ENCODE peak calls at places on chromosomes 16 and 17, in nine cellular contexts. One of them, this sample, is unnamed.

GRCh38 chr16:4140652-4141051 is 24.4 kb upstream of the ADCY9 start:
- DNase-seq in body of pancreas: no peak
- DNase-seq in lower leg skin: no peak
- DNase-seq in NB4: no peak
- DNase-seq in heart left ventricle: no peak
- DNase-seq in breast epithelium: no peak
- DNase-seq in adrenal gland: no peak
- DNase-seq in uterus: no peak
- DNase-seq in H1: no peak
- DNase-seq in this sample: no peak

GRCh38 chr17:27996157-27997043 is 46.1 kb upstream of the NLK start:
- DNase-seq in lower leg skin: no peak
- DNase-seq in body of pancreas: no peak
- DNase-seq in heart left ventricle: no peak
- DNase-seq in breast epithelium: no peak
- DNase-seq in NB4: no peak
- DNase-seq in adrenal gland: no peak
- DNase-seq in H1: no peak
- DNase-seq in uterus: no peak
- DNase-seq in this sample: no peak

GRCh38 chr17:79741751-79742588 is 11.2 kb downstream of the ENPP7 start:
- DNase-seq in adrenal gland: peak
- DNase-seq in NB4: peak
- DNase-seq in uterus: peak
- DNase-seq in breast epithelium: peak
- DNase-seq in lower leg skin: peak
- DNase-seq in heart left ventricle: peak
- DNase-seq in H1: peak
- DNase-seq in body of pancreas: peak
- DNase-seq in this sample: peak

GRCh38 chr16:48279199-48279598 is 31.9 kb upstream of the ABCC11 start:
- DNase-seq in uterus: no peak
- DNase-seq in breast epithelium: no peak
- DNase-seq in lower leg skin: no peak
- DNase-seq in adrenal gland: no peak
- DNase-seq in heart left ventricle: no peak
- DNase-seq in NB4: no peak
- DNase-seq in H1: no peak
- DNase-seq in body of pancreas: no peak
- DNase-seq in this sample: no peak

GRCh38 chr17:78116411-78116810 is 12.1 kb downstream of the TMC6 start:
- DNase-seq in lower leg skin: no peak
- DNase-seq in heart left ventricle: no peak
- DNase-seq in adrenal gland: no peak
- DNase-seq in NB4: no peak
- DNase-seq in body of pancreas: no peak
- DNase-seq in uterus: no peak
- DNase-seq in H1: no peak
- DNase-seq in breast epithelium: no peak
- DNase-seq in this sample: no peak

GRCh38 chr17:55446581-55447205 is 25.1 kb upstream of the MMD start:
- DNase-seq in breast epithelium: no peak
- DNase-seq in NB4: no peak
- DNase-seq in uterus: no peak
- DNase-seq in heart left ventricle: no peak
- DNase-seq in body of pancreas: no peak
- DNase-seq in adrenal gland: no peak
- DNase-seq in lower leg skin: no peak
- DNase-seq in H1: no peak
- DNase-seq in this sample: no peak

GRCh38 chr17:39739885-39740356 is 2.2 kb downstream of the GRB7 start:
- DNase-seq in breast epithelium: no peak
- DNase-seq in body of pancreas: peak
- DNase-seq in H1: no peak
- DNase-seq in uterus: no peak
- DNase-seq in heart left ventricle: no peak
- DNase-seq in adrenal gland: no peak
- DNase-seq in NB4: no peak
- DNase-seq in lower leg skin: no peak
- DNase-seq in this sample: no peak

GRCh38 chr16:12395266-12395665 is 408.4 kb downstream of the CPPED1 start:
- DNase-seq in adrenal gland: no peak
- DNase-seq in body of pancreas: peak
- DNase-seq in lower leg skin: no peak
- DNase-seq in uterus: no peak
- DNase-seq in NB4: no peak
- DNase-seq in breast epithelium: no peak
- DNase-seq in H1: no peak
- DNase-seq in heart left ventricle: no peak
- DNase-seq in this sample: no peak

GRCh38 chr16:89400740-89401139 is 89.6 kb downstream of the ANKRD11 start:
- DNase-seq in body of pancreas: no peak
- DNase-seq in breast epithelium: no peak
- DNase-seq in NB4: no peak
- DNase-seq in uterus: no peak
- DNase-seq in H1: no peak
- DNase-seq in adrenal gland: no peak
- DNase-seq in lower leg skin: no peak
- DNase-seq in heart left ventricle: no peak
- DNase-seq in this sample: no peak

GRCh38 chr17:43534909-43535308 is 11.2 kb downstream of the ETV4 start:
- DNase-seq in heart left ventricle: no peak
- DNase-seq in breast epithelium: no peak
- DNase-seq in NB4: no peak
- DNase-seq in lower leg skin: no peak
- DNase-seq in body of pancreas: no peak
- DNase-seq in H1: no peak
- DNase-seq in adrenal gland: no peak
- DNase-seq in uterus: no peak
- DNase-seq in this sample: no peak

GRCh38 chr17:59397316-59398073 is 66.0 kb downstream of the YPEL2 start:
- DNase-seq in H1: no peak
- DNase-seq in NB4: no peak
- DNase-seq in adrenal gland: no peak
- DNase-seq in heart left ventricle: no peak
- DNase-seq in breast epithelium: no peak
- DNase-seq in body of pancreas: no peak
- DNase-seq in uterus: no peak
- DNase-seq in lower leg skin: no peak
- DNase-seq in this sample: no peak

GRCh38 chr16:53695070-53695469 is 8.6 kb downstream of the RPGRIP1L start:
- DNase-seq in lower leg skin: no peak
- DNase-seq in adrenal gland: no peak
- DNase-seq in breast epithelium: no peak
- DNase-seq in heart left ventricle: no peak
- DNase-seq in H1: no peak
- DNase-seq in NB4: no peak
- DNase-seq in body of pancreas: no peak
- DNase-seq in uterus: no peak
- DNase-seq in this sample: no peak

GRCh38 chr17:78316867-78317816 is 42.7 kb downstream of the SOCS3 start:
- DNase-seq in lower leg skin: no peak
- DNase-seq in body of pancreas: peak
- DNase-seq in heart left ventricle: no peak
- DNase-seq in H1: peak
- DNase-seq in uterus: no peak
- DNase-seq in adrenal gland: no peak
- DNase-seq in breast epithelium: no peak
- DNase-seq in NB4: peak
- DNase-seq in this sample: peak

GRCh38 chr16:9821331-9821730 is 360.9 kb downstream of the GRIN2A start:
- DNase-seq in H1: no peak
- DNase-seq in adrenal gland: no peak
- DNase-seq in body of pancreas: no peak
- DNase-seq in heart left ventricle: no peak
- DNase-seq in NB4: no peak
- DNase-seq in lower leg skin: no peak
- DNase-seq in uterus: no peak
- DNase-seq in breast epithelium: no peak
- DNase-seq in this sample: no peak

DNA sequence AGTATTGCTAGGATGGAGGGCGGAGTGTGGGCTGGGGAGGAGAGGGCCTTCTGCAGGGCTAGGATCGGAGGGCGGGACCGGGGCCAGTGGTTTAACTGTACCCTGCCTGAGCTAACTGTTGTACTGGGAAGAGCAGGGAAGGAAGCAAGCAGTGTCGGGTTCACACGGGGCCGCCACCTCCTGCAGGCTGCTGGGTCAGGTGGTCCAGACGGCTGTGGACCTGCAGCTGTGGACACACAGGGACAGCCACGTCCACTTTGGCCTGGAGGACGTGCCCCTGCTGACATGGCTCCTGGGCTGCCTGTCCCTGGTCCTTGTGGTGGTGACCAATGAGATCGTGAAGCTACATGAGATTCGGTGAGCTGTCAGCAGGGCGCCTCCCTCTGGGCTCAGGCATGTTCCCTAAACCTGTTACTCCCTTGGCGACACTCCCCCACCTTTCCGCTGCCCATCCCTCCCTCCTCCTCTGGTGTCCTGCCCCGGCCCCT is 16.6 kb downstream of the CASKIN2 start:
- DNase-seq in body of pancreas: no peak
- DNase-seq in H1: no peak
- DNase-seq in breast epithelium: no peak
- DNase-seq in lower leg skin: no peak
- DNase-seq in adrenal gland: peak
- DNase-seq in heart left ventricle: no peak
- DNase-seq in NB4: peak
- DNase-seq in uterus: no peak
- DNase-seq in this sample: no peak
- TF ChIP-seq CTCF in body of pancreas: no peak
- TF ChIP-seq CTCF in H1: peak
- TF ChIP-seq CTCF in breast epithelium: no peak
- TF ChIP-seq CTCF in lower leg skin: no peak
- TF ChIP-seq CTCF in adrenal gland: peak
- TF ChIP-seq CTCF in heart left ventricle: no peak
- TF ChIP-seq CTCF in NB4: no peak
- TF ChIP-seq CTCF in uterus: no peak
- TF ChIP-seq CTCF in this sample: no peak

DNA sequence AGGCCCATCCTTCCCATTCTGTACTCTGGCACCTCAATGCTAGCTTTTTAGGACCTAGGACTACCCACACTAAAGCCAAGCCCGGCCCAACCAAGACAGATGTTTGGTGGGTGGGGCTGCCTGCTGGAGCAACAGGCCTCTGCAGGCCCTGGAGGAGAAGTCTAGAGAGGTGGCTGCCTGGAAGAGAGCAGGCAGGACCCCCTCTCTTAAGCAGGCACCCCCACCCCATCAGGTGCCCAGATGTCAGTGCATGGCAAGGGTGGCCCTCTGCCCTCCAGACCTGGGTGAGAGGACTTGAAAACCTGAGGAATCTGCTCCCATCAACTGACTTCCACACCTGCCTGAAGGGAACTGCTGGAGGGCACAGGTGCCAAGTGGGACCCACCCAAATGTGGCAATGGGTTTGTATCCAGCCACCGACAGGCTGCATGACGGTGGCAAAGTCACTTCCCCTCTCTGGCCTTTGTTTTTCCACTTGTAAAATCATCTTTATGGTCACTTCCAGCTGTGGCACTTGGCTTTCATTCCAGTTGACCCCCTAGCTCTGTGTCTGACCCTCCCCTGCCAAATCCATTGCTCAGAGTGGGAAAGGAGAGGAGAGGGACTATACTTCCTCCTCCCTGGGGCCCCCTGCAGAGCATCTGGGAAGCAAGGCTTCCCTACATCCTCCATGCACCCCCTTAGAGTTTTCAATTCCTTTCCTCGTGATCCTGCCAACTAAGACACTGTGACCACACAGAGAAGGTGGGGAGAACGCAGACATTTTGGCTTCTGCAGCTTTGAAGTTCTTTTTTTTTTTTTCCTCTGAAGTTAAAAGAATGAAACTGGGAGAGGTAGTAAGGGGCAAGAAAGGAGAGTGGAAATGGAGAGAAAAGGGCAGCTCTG is 1.6 kb upstream of the STAT5A start:
- DNase-seq in NB4: peak
- DNase-seq in H1: no peak
- DNase-seq in body of pancreas: no peak
- DNase-seq in breast epithelium: no peak
- DNase-seq in adrenal gland: peak
- DNase-seq in uterus: peak
- DNase-seq in lower leg skin: peak
- DNase-seq in heart left ventricle: no peak
- DNase-seq in this sample: no peak
- H3K4me3 ChIP-seq in NB4: peak
- H3K4me3 ChIP-seq in H1: no peak
- H3K4me3 ChIP-seq in body of pancreas: no peak
- H3K4me3 ChIP-seq in breast epithelium: peak
- H3K4me3 ChIP-seq in adrenal gland: no peak
- H3K4me3 ChIP-seq in uterus: peak
- H3K4me3 ChIP-seq in lower leg skin: no peak
- H3K4me3 ChIP-seq in heart left ventricle: no peak
- H3K4me3 ChIP-seq in this sample: no peak

DNA sequence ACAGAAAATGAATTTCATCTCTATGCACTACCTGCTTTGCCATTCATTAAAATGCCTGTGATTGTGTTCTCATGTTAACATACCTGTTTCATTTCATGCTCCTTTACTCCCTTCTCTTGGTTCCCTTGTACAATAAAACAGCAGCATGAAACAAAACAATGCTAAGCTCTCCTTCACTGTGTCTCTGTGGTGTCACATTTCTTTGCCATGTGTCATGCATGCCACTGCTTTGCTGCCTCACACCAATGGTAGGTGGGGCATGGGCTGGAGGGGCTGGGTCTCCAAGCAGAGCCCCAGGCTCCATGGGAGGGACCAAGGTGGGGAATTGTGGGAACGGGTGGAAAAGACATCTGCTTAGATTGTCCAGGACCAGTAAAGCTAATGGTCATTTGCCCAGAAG is 83.6 kb downstream of the RGS9 start:
- DNase-seq in heart left ventricle: no peak
- DNase-seq in body of pancreas: no peak
- DNase-seq in lower leg skin: no peak
- DNase-seq in H1: no peak
- DNase-seq in NB4: no peak
- DNase-seq in adrenal gland: no peak
- DNase-seq in breast epithelium: no peak
- DNase-seq in uterus: no peak
- DNase-seq in this sample: no peak
- TF ChIP-seq POLR2A in heart left ventricle: no peak
- TF ChIP-seq POLR2A in body of pancreas: no peak
- TF ChIP-seq POLR2A in lower leg skin: no peak
- TF ChIP-seq POLR2A in H1: no peak
- TF ChIP-seq POLR2A in NB4: no peak
- TF ChIP-seq POLR2A in adrenal gland: no peak
- TF ChIP-seq POLR2A in breast epithelium: no peak
- TF ChIP-seq POLR2A in uterus: no peak
- TF ChIP-seq POLR2A in this sample: no peak

DNA sequence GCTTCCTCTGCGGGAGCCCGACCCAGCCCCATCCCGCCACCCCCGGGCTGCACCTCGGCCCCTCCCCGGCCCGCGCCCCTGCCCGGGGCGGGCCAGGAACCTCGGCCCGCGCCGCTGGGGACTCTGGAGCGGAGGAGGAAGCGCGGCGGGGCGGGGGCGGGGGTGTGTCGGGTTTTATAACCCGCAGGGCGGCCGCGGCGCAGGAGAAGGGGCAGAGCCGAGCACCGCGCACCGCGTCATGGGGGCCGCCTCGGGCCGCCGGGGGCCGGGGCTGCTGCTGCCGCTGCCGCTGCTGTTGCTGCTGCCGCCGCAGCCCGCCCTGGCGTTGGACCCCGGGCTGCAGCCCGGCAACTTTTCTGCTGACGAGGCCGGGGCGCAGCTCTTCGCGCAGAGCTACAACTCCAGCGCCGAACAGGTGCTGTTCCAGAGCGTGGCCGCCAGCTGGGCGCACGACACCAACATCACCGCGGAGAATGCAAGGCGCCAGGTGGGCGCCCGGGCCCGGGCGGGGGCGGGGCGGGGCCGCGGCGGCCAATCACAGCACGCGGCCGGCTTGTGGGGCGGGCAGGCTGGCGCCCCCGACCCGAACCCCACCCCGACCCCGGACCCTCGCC is at the start of gene ACE:
- DNase-seq in adrenal gland: peak
- DNase-seq in H1: peak
- DNase-seq in uterus: no peak
- DNase-seq in breast epithelium: no peak
- DNase-seq in body of pancreas: peak
- DNase-seq in NB4: peak
- DNase-seq in heart left ventricle: peak
- DNase-seq in lower leg skin: no peak
- DNase-seq in this sample: peak
- TF ChIP-seq CTCF in adrenal gland: no peak
- TF ChIP-seq CTCF in H1: no peak
- TF ChIP-seq CTCF in uterus: no peak
- TF ChIP-seq CTCF in breast epithelium: no peak
- TF ChIP-seq CTCF in body of pancreas: no peak
- TF ChIP-seq CTCF in NB4: no peak
- TF ChIP-seq CTCF in heart left ventricle: no peak
- TF ChIP-seq CTCF in lower leg skin: no peak
- TF ChIP-seq CTCF in this sample: no peak

This sample was measured in thyroid gland.